ENCODE peak calls at places on chromosomes 1 and 21, in ten cellular contexts. U is OCI-LY7, I is hepatic stellate cell, J is natural killer cell, B is GM18507, N is HFFc6, D is transverse colon, X is NCI-H1092 treated with DMSO at 0.1 percent for 48 hours, A is HCT116, G is iPS DF 6.9. T is an unnamed sample.

GRCh38 chr1:92826792-92827191 is 5.0 kb upstream of the RPL5 start:
- DNase-seq in U (no peak), I (no peak), J (no peak), B (no peak), N (no peak), D (no peak), X (no peak), A (no peak), G (no peak), T (peak; percentile 22)

GRCh38 chr1:157773723-157774350 is 3.1 kb downstream of the FCRL2 start:
- DNase-seq in U (peak; percentile 88), I (no peak), J (no peak), B (no peak), N (no peak), D (peak; percentile 67), X (no peak), A (no peak), G (peak; percentile 29), T (no peak)

GRCh38 chr1:84339503-84339902 is 38.0 kb downstream of the SAMD13 start:
- DNase-seq in U (no peak), I (no peak), J (no peak), B (no peak), N (peak; percentile 11), D (no peak), X (no peak), A (no peak), G (no peak), T (no peak)

GRCh38 chr1:225877570-225877969 is 4.6 kb downstream of the TMEM63A start:
- DNase-seq in U (peak; percentile 55), I (peak; percentile 88), J (no peak), B (no peak), N (peak; percentile 44), D (peak; percentile 67), X (peak; percentile 54), A (no peak), G (no peak), T (peak; percentile 64)

GRCh38 chr1:243705585-243705984 is 144.5 kb downstream of the AKT3 start:
- DNase-seq in U (no peak), I (no peak), J (no peak), B (no peak), N (no peak), D (no peak), X (peak; percentile 69), A (no peak), G (no peak), T (no peak)

GRCh38 chr1:107865627-107866026 is 99.4 kb downstream of the VAV3 start:
- DNase-seq in U (peak; percentile 37), I (no peak), J (no peak), B (no peak), N (no peak), D (no peak), X (no peak), A (no peak), G (no peak), T (no peak)

GRCh38 chr1:36143424-36143823 is 5.9 kb downstream of the TRAPPC3 start:
- DNase-seq in U (no peak), I (no peak), J (no peak), B (no peak), N (no peak), D (no peak), X (no peak), A (no peak), G (no peak), T (no peak)

GRCh38 chr1:67664048-67664447 is 21.0 kb upstream of the GADD45A start:
- DNase-seq in U (no peak), I (no peak), J (no peak), B (no peak), N (no peak), D (no peak), X (no peak), A (no peak), G (no peak), T (peak; percentile 23)

GRCh38 chr21:45060089-45060488 is 14.3 kb upstream of the ADARB1 start:
- DNase-seq in U (no peak), I (no peak), J (no peak), B (no peak), N (no peak), D (no peak), X (no peak), A (no peak), G (no peak), T (no peak)

GRCh38 chr1:205286335-205286950 is 35.1 kb downstream of the NUAK2 start:
- DNase-seq in U (peak; percentile 53), I (peak; percentile 63), J (peak; percentile 73), B (peak; percentile 52), N (peak; percentile 33), D (peak; percentile 75), X (no peak), A (no peak), G (no peak), T (peak; percentile 62)

GRCh38 chr21:39071623-39072214 is 111.5 kb downstream of the PSMG1 start:
- DNase-seq in U (no peak), I (no peak), J (no peak), B (no peak), N (peak; percentile 38), D (no peak), X (no peak), A (no peak), G (no peak), T (peak; percentile 83)

GRCh38 chr1:164726235-164726634 is 167.3 kb downstream of the PBX1 start:
- DNase-seq in U (no peak), I (peak; percentile 37), J (no peak), B (no peak), N (peak; percentile 95), D (no peak), X (no peak), A (no peak), G (no peak), T (peak; percentile 91)